ENCODE peak calls at places on chromosomes 12 and 14, in four cellular contexts. F, K, J and V are unnamed samples.

GRCh38 chr14:29892327-29892726 is 35.3 kb downstream of the PRKD1 start:
- DNase-seq in F (no peak), J (no peak), K (peak; percentile 13), V (no peak)

GRCh38 chr14:34035177-34035933 is 84.5 kb upstream of the EGLN3 start:
- DNase-seq in K (no peak), J (peak; percentile 42), F (no peak), V (no peak)

GRCh38 chr12:63844391-63845341 is at the start of gene SRGAP1:
- DNase-seq in K (peak; percentile 73), J (peak; percentile 52), F (peak; percentile 55), V (peak; percentile 82)

GRCh38 chr14:101962503-101962874 is 1.9 kb upstream of the DYNC1H1 start:
- DNase-seq in F (no peak), J (peak; percentile 74), K (peak; percentile 93), V (peak; percentile 81)

GRCh38 chr12:57111046-57111698 is at the start of gene STAT6:
- DNase-seq in J (peak; percentile 87), K (peak; percentile 87), F (peak; percentile 86), V (peak; percentile 82)

GRCh38 chr12:131159660-131160059 is 206.0 kb downstream of the ADGRD1 start:
- DNase-seq in J (no peak), K (no peak), F (no peak), V (no peak)

GRCh38 chr12:12156835-12157234 is 86.1 kb downstream of the BCL2L14 start:
- DNase-seq in F (no peak), J (no peak), K (no peak), V (no peak)

GRCh38 chr14:31837056-31837455 is 240.0 kb upstream of the ARHGAP5 start:
- DNase-seq in K (no peak), F (no peak), J (no peak), V (peak; percentile 30)

GRCh38 chr12:94714378-94714777 is 64.0 kb upstream of the TMCC3 start:
- DNase-seq in J (no peak), F (no peak), K (peak; percentile 34), V (no peak)

GRCh38 chr12:2557589-2557988 is 237.2 kb upstream of the FKBP4 start:
- DNase-seq in K (no peak), F (no peak), J (no peak), V (no peak)

GRCh38 chr12:10268037-10268436 is 39.6 kb upstream of the KLRD1 start:
- DNase-seq in K (no peak), J (no peak), F (no peak), V (no peak)

DNA sequence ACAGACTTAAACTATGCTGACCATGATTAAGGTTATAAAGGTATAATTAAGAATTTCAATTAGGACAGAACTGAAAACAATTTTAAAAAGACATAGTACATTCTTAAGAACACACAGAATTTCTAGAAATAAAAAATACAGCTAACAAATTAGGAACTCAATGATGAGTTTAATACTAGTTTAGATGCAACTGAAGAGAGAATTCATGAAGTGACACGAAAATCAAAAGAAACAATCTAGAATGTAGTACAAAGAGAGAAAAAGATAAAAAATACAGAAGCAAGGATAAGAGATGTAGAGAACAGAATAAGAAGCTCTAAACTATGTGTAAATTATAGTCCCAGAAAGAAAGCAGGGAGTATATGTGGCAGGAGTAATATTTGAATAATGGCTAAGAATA is 187.8 kb upstream of the KRR1 start:
- DNase-seq in K (no peak), F (no peak), J (no peak), V (no peak)
- TF ChIP-seq POLR2A in K (no peak), F (no peak), J (no peak), V (no peak)

GRCh38 chr12:52232916-52233461 is at the start of gene KRT7:
- DNase-seq in F (peak; percentile 93), K (no peak), J (no peak), V (peak; percentile 96)
- H3K4me3 ChIP-seq in F (peak within 1 kb of the TSS; percentile 8), K (no peak within 1 kb of the TSS), J (peak within 1 kb of the TSS; percentile 19), V (peak within 1 kb of the TSS; percentile 88)

GRCh38 chr14:22096511-22096890 is 422.9 kb upstream of the OR4E1 start:
- DNase-seq in J (no peak), K (no peak), F (no peak), V (no peak)
- H3K27ac ChIP-seq in J (peak overlapping the region; percentile 72), K (no peak overlapping the region), F (no peak overlapping the region), V (no peak overlapping the region)

GRCh38 chr12:49092086-49092815 is 2.4 kb downstream of the DHH start:
- DNase-seq in J (no peak), K (peak; percentile 30), F (no peak), V (peak; percentile 26)
- TF ChIP-seq POLR2A in J (no peak), K (no peak), F (no peak), V (no peak)

GRCh38 chr14:92397839-92398564 is 75.0 kb downstream of the SLC24A4 start:
- DNase-seq in F (no peak), J (no peak), K (no peak), V (no peak)

GRCh38 chr14:92392726-92393125 is 69.8 kb downstream of the SLC24A4 start:
- DNase-seq in F (no peak), K (no peak), J (no peak), V (no peak)

GRCh38 chr14:92400579-92401444 is 77.8 kb downstream of the SLC24A4 start:
- DNase-seq in J (no peak), K (peak; percentile 13), F (no peak), V (no peak)

GRCh38 chr14:92401561-92401960 is 78.6 kb downstream of the SLC24A4 start:
- DNase-seq in F (no peak), J (no peak), K (no peak), V (no peak)

DNA sequence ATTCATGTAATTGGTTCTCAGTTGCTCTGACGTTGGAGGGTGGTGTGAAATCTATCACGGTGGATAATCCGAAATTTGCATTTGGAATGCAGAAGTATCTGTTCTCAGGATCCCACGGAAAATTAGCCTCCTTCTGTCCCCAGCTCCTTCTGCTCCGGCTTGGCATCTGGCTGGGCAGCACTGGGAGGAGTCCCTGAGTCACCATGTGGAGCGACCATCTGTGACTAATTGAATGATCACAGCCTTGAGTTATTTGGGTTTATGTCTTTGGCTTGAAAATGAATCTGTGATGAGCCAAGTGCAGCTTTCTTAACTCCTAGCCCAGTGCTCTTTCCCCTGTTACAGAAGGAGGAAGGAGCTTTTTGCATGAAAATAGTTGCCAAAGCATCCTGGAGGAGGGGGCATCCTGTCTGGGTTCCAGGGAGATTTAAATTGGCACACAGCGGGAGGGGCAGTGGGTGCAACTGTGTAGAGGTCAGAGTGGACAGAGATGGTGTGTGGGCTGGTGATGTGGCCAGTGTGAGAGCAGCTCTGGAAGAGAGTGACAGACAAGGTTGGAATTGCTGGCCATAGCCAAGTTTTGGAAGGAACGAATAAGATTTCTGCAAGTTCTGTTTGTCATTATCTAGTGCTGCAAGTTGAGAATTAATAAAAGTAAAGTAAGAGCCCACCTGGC is 74.3 kb downstream of the SLC24A4 start:
- DNase-seq in F (no peak), J (no peak), K (peak; percentile 62), V (no peak)
- H3K4me3 ChIP-seq in F (no peak overlapping the region), J (no peak overlapping the region), K (no peak overlapping the region), V (no peak overlapping the region)

DNA sequence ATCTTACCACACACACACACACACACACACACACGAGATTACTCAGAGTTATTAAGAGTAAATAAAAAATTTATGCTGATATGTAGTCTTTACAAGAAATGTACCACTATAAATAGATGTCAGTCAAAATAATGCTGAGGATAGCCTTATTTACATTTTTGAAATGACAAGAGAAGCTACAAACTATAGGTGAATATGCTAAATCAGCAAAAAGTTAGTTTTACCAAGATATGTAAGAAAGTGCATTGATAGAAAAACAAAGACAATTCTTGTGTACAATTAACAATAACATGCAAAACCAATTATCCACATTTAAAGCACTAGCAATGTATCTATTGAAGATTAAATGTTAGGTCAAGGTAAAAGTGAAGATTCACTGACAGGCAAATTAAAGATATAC is 46.8 kb upstream of the CERS5 start:
- DNase-seq in F (no peak), K (no peak), J (no peak), V (no peak)
- H3K27ac ChIP-seq in F (no peak overlapping the region), K (no peak overlapping the region), J (no peak overlapping the region), V (no peak overlapping the region)

GRCh38 chr12:3752741-3753486 is at the start of gene CRACR2A:
- DNase-seq in F (no peak), J (peak; percentile 68), K (peak; percentile 31), V (peak; percentile 49)

GRCh38 chr12:3750616-3751015 is 2.3 kb downstream of the CRACR2A start:
- DNase-seq in F (no peak), J (no peak), K (no peak), V (no peak)

GRCh38 chr12:3751151-3752095 is 1.5 kb downstream of the CRACR2A start:
- DNase-seq in J (no peak), K (no peak), F (no peak), V (no peak)

GRCh38 chr12:3753549-3754284 is 808 bp upstream of the CRACR2A start:
- DNase-seq in K (no peak), F (no peak), J (no peak), V (no peak)

GRCh38 chr12:3752096-3752709 is 706 bp downstream of the CRACR2A start:
- DNase-seq in K (no peak), J (peak; percentile 30), F (peak; percentile 51), V (peak; percentile 74)
- TF ChIP-seq POLR2A in K (no peak), J (no peak), F (no peak), V (no peak)

DNA sequence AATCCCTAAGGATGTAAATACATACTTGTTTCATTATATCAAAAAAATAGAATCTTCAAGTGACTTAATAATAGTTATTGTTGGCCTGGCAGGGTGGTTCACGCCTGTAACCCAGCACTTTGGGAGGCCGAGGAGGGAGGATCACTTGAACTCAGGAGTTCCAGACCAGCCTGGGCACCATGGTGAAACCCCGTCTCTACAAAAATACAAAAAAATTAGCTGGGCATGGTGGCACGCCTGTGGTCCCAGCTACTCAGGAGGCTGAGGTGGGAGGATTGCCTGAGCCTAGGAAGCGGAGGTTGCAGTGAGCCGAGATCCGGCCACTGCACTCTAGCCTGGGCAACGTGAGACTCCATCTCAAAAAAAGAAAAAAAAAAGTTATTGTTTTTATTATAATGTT is 1.7 kb downstream of the USP15 start:
- DNase-seq in K (no peak), J (no peak), F (no peak), V (no peak)
- H3K4me3 ChIP-seq in K (no peak overlapping the region), J (peak overlapping the region; percentile 96), F (peak overlapping the region; percentile 100), V (peak overlapping the region; percentile 76)

GRCh38 chr14:54483848-54484247 is 4.9 kb downstream of the GMFB start:
- DNase-seq in J (no peak), F (no peak), K (no peak), V (no peak)
- H3K27ac ChIP-seq in J (no peak overlapping the region), F (no peak overlapping the region), K (no peak overlapping the region), V (no peak overlapping the region)